ENCODE peak calls at places on chromosomes 13 and 19, in four cellular contexts. One of them, this sample, is unnamed.

GRCh38 chr19:39843919-39844793 is 2.0 kb downstream of the FBL start:
- DNase-seq in NCI-H187: no peak
- DNase-seq in progenitor cell of endocrine pancreas: no peak
- DNase-seq in lower leg skin: no peak
- DNase-seq in this sample: no peak

GRCh38 chr19:58477871-58478270 is 1.7 kb downstream of the ZNF446 start:
- DNase-seq in NCI-H187: no peak
- DNase-seq in progenitor cell of endocrine pancreas: no peak
- DNase-seq in lower leg skin: no peak
- DNase-seq in this sample: no peak

GRCh38 chr19:532578-533484 is 1.3 kb downstream of the CDC34 start:
- DNase-seq in NCI-H187: no peak
- DNase-seq in progenitor cell of endocrine pancreas: no peak
- DNase-seq in lower leg skin: no peak
- DNase-seq in this sample: peak

GRCh38 chr19:5154129-5154798 is 185.4 kb downstream of the KDM4B start:
- DNase-seq in NCI-H187: no peak
- DNase-seq in progenitor cell of endocrine pancreas: peak
- DNase-seq in lower leg skin: no peak
- DNase-seq in this sample: no peak

GRCh38 chr19:19120308-19121156 is 17.7 kb downstream of the TMEM161A start:
- DNase-seq in NCI-H187: no peak
- DNase-seq in progenitor cell of endocrine pancreas: peak
- DNase-seq in lower leg skin: no peak
- DNase-seq in this sample: no peak

GRCh38 chr19:19457691-19458090 is 52.2 kb downstream of the GATAD2A start:
- DNase-seq in NCI-H187: no peak
- DNase-seq in progenitor cell of endocrine pancreas: no peak
- DNase-seq in lower leg skin: no peak
- DNase-seq in this sample: no peak

GRCh38 chr13:98974053-98974452 is 3.8 kb downstream of the DOCK9 start:
- DNase-seq in NCI-H187: no peak
- DNase-seq in progenitor cell of endocrine pancreas: no peak
- DNase-seq in lower leg skin: no peak
- DNase-seq in this sample: no peak

GRCh38 chr19:42601811-42602443 is 7.2 kb upstream of the CEACAM8 start:
- DNase-seq in NCI-H187: no peak
- DNase-seq in progenitor cell of endocrine pancreas: peak
- DNase-seq in lower leg skin: no peak
- DNase-seq in this sample: no peak

GRCh38 chr13:91133941-91134772 is 213.3 kb upstream of the MIR17HG start:
- DNase-seq in NCI-H187: no peak
- DNase-seq in progenitor cell of endocrine pancreas: peak
- DNase-seq in lower leg skin: peak
- DNase-seq in this sample: no peak

GRCh38 chr19:13526552-13526951 is 20.3 kb upstream of the CACNA1A start:
- DNase-seq in NCI-H187: no peak
- DNase-seq in progenitor cell of endocrine pancreas: no peak
- DNase-seq in lower leg skin: no peak
- DNase-seq in this sample: no peak

GRCh38 chr13:110266983-110267382 is 40.0 kb downstream of the COL4A1 start:
- DNase-seq in NCI-H187: no peak
- DNase-seq in progenitor cell of endocrine pancreas: no peak
- DNase-seq in lower leg skin: no peak
- DNase-seq in this sample: no peak

GRCh38 chr19:18672606-18673337 is 10.7 kb upstream of the CRTC1 start:
- DNase-seq in NCI-H187: no peak
- DNase-seq in progenitor cell of endocrine pancreas: no peak
- DNase-seq in lower leg skin: no peak
- DNase-seq in this sample: peak

GRCh38 chr19:37983916-37984315 is 76.9 kb downstream of the SIPA1L3 start:
- DNase-seq in NCI-H187: no peak
- DNase-seq in progenitor cell of endocrine pancreas: no peak
- DNase-seq in lower leg skin: no peak
- DNase-seq in this sample: no peak

GRCh38 chr19:44891016-44891882 is at the start of gene TOMM40:
- DNase-seq in NCI-H187: no peak
- DNase-seq in progenitor cell of endocrine pancreas: peak
- DNase-seq in lower leg skin: no peak
- DNase-seq in this sample: no peak

GRCh38 chr13:92716749-92717148 is 509.9 kb upstream of the GPC6 start:
- DNase-seq in NCI-H187: no peak
- DNase-seq in progenitor cell of endocrine pancreas: no peak
- DNase-seq in lower leg skin: no peak
- DNase-seq in this sample: no peak

This sample was measured in tibial artery.